ENCODE peak calls at places on chromosomes 6 and 20, in seven cellular contexts. F is endothelial cell; E is brain microvascular endothelial cell; B is activated naive CD4-positive, alpha-beta T cell; U is choroid plexus epithelial cell; K is fibroblast of pulmonary artery; S is fibroblast of mammary gland. M is an unnamed sample.

GRCh38 chr20:62014488-62014775 is 51.2 kb downstream of the TAF4 start:
- DNase-seq in F (no peak), E (no peak), B (no peak), U (no peak), K (no peak), S (no peak), M (no peak)

GRCh38 chr6:7777062-7777461 is 51.2 kb downstream of the BMP6 start:
- DNase-seq in F (no peak), E (no peak), B (no peak), U (no peak), K (no peak), S (no peak), M (no peak)

GRCh38 chr6:158879180-158879579 is 60.0 kb upstream of the EZR start:
- DNase-seq in F (no peak), E (peak; percentile 58), B (no peak), U (peak; percentile 63), K (no peak), S (peak; percentile 54), M (peak; percentile 95)

GRCh38 chr6:159106627-159107241 is 61.9 kb upstream of the TAGAP start:
- DNase-seq in F (peak; percentile 65), E (peak; percentile 41), B (peak; percentile 56), U (peak; percentile 64), K (peak; percentile 52), S (peak; percentile 55), M (peak; percentile 68)

GRCh38 chr20:19875746-19876145 is 117.7 kb downstream of the RIN2 start:
- DNase-seq in F (no peak), E (no peak), B (no peak), U (no peak), K (no peak), S (peak; percentile 11), M (no peak)

GRCh38 chr6:129102741-129103140 is 219.8 kb downstream of the LAMA2 start:
- DNase-seq in F (no peak), E (no peak), B (no peak), U (peak; percentile 45), K (peak; percentile 95), S (peak; percentile 71), M (peak; percentile 89)

GRCh38 chr6:133671376-133671775 is 217.5 kb upstream of the TCF21 start:
- DNase-seq in F (no peak), E (no peak), B (no peak), U (no peak), K (no peak), S (peak; percentile 67), M (peak; percentile 6)

GRCh38 chr6:168217880-168218537 is 101.6 kb downstream of the DACT2 start:
- DNase-seq in F (no peak), E (no peak), B (no peak), U (no peak), K (no peak), S (no peak), M (no peak)

GRCh38 chr6:144635051-144635450 is 349.9 kb downstream of the UTRN start:
- DNase-seq in F (no peak), E (no peak), B (no peak), U (no peak), K (no peak), S (no peak), M (no peak)

GRCh38 chr6:108497883-108498282 is 62.8 kb upstream of the FOXO3 start:
- DNase-seq in F (peak; percentile 61), E (peak; percentile 53), B (no peak), U (peak; percentile 80), K (peak; percentile 72), S (peak; percentile 59), M (peak; percentile 55)

GRCh38 chr6:65126667-65127066 is 580.4 kb downstream of the EYS start:
- DNase-seq in F (no peak), E (no peak), B (no peak), U (no peak), K (no peak), S (no peak), M (no peak)

GRCh38 chr20:62875419-62876355 is 14.1 kb upstream of the TCFL5 start:
- DNase-seq in F (peak; percentile 74), E (peak; percentile 81), B (no peak), U (peak; percentile 82), K (peak; percentile 79), S (peak; percentile 86), M (peak; percentile 87)

GRCh38 chr6:84282566-84282965 is 55.1 kb upstream of the CEP162 start:
- DNase-seq in F (no peak), E (no peak), B (no peak), U (no peak), K (peak; percentile 43), S (peak; percentile 52), M (no peak)

GRCh38 chr20:8914421-8914820 is 154.5 kb upstream of the PLCB4 start:
- DNase-seq in F (no peak), E (no peak), B (no peak), U (no peak), K (no peak), S (no peak), M (no peak)

GRCh38 chr20:3663858-3664257 is 659 bp upstream of the GFRA4 start:
- DNase-seq in F (no peak), E (no peak), B (no peak), U (no peak), K (no peak), S (no peak), M (no peak)

GRCh38 chr6:155495011-155495768 is 39.6 kb upstream of the NOX3 start:
- DNase-seq in F (peak; percentile 25), E (peak; percentile 82), B (no peak), U (peak; percentile 97), K (peak; percentile 93), S (peak; percentile 89), M (peak; percentile 95)

GRCh38 chr6:141562181-141562800 is 570.4 kb upstream of the GJE1 start:
- DNase-seq in F (peak; percentile 61), E (peak; percentile 5), B (no peak), U (peak; percentile 31), K (no peak), S (no peak), M (peak; percentile 9)

GRCh38 chr6:80956898-80957297 is 795.6 kb downstream of the TENT5A start:
- DNase-seq in F (no peak), E (no peak), B (no peak), U (no peak), K (no peak), S (no peak), M (no peak)

GRCh38 chr6:70673601-70674000 is 5.9 kb downstream of the SMAP1 start:
- DNase-seq in F (no peak), E (peak; percentile 56), B (no peak), U (peak; percentile 66), K (peak; percentile 32), S (peak; percentile 54), M (peak; percentile 63)

GRCh38 chr20:12575352-12576095 is 433.2 kb upstream of the SPTLC3 start:
- DNase-seq in F (no peak), E (no peak), B (no peak), U (peak; percentile 6), K (no peak), S (no peak), M (peak; percentile 45)

GRCh38 chr6:37083243-37084138 is 78.0 kb downstream of the FGD2 start:
- DNase-seq in F (no peak), E (peak; percentile 18), B (no peak), U (peak; percentile 94), K (peak; percentile 99), S (peak; percentile 84), M (peak; percentile 99)

GRCh38 chr6:125546827-125547226 is 202.6 kb upstream of the HEY2 start:
- DNase-seq in F (no peak), E (peak; percentile 72), B (no peak), U (peak; percentile 48), K (peak; percentile 31), S (peak; percentile 7), M (no peak)

GRCh38 chr6:134007077-134007476 is 45.3 kb downstream of the SLC2A12 start:
- DNase-seq in F (no peak), E (no peak), B (no peak), U (no peak), K (no peak), S (no peak), M (no peak)

GRCh38 chr6:127023001-127023778 is 95.3 kb upstream of the RSPO3 start:
- DNase-seq in F (no peak), E (no peak), B (no peak), U (no peak), K (no peak), S (no peak), M (no peak)

GRCh38 chr6:151004415-151005024 is 139.0 kb downstream of the MTHFD1L start:
- DNase-seq in F (no peak), E (peak; percentile 86), B (no peak), U (peak; percentile 94), K (peak; percentile 98), S (peak; percentile 94), M (peak; percentile 94)

GRCh38 chr20:40538126-40538525 is 150.9 kb downstream of the MAFB start:
- DNase-seq in F (no peak), E (no peak), B (no peak), U (no peak), K (no peak), S (no peak), M (no peak)

GRCh38 chr6:108947114-108947854 is 99.1 kb downstream of the ARMC2 start:
- DNase-seq in F (no peak), E (peak; percentile 89), B (no peak), U (peak; percentile 98), K (peak; percentile 85), S (peak; percentile 94), M (peak; percentile 97)

GRCh38 chr20:53829086-53829703 is 235.6 kb upstream of the ZNF217 start:
- DNase-seq in F (no peak), E (peak; percentile 92), B (no peak), U (peak; percentile 97), K (peak; percentile 97), S (peak; percentile 98), M (peak; percentile 93)

GRCh38 chr6:97668716-97669115 is 385.7 kb upstream of the MMS22L start:
- DNase-seq in F (no peak), E (no peak), B (no peak), U (no peak), K (no peak), S (no peak), M (no peak)

GRCh38 chr6:110951986-110952794 is 6.3 kb upstream of the GTF3C6 start:
- DNase-seq in F (no peak), E (peak; percentile 58), B (no peak), U (peak; percentile 75), K (peak; percentile 68), S (peak; percentile 67), M (peak; percentile 14)

GRCh38 chr20:46770330-46771194 is 61.1 kb downstream of the SLC2A10 start:
- DNase-seq in F (no peak), E (no peak), B (no peak), U (peak; percentile 38), K (no peak), S (no peak), M (peak; percentile 23)

GRCh38 chr20:50788868-50789125 is 6.1 kb upstream of the BCAS4 start:
- DNase-seq in F (no peak), E (no peak), B (no peak), U (peak; percentile 24), K (peak; percentile 52), S (no peak), M (no peak)

M was measured in amniotic epithelial cell.